ENCODE peak calls at places on chromosomes 16 and 17, in eight cellular contexts. L is transverse colon, M is tibial nerve, I is prostate gland, J is K562, W is stomach, S is esophagus muscularis mucosa, F is IMR-90. H is an unnamed sample.

GRCh38 chr17:61466246-61466645 is 14.0 kb downstream of the TBX4 start:
- DNase-seq in F (no peak), M (no peak), I (no peak), J (no peak), L (no peak), W (no peak), S (no peak), H (no peak)

GRCh38 chr17:59342681-59343127 is 11.2 kb downstream of the YPEL2 start:
- DNase-seq in F (no peak), W (no peak), I (no peak), S (no peak), M (no peak), L (no peak), J (no peak), H (no peak)

GRCh38 chr16:7422489-7422888 is 89.8 kb downstream of the RBFOX1 start:
- DNase-seq in L (no peak), F (no peak), M (no peak), J (no peak), I (no peak), S (no peak), W (no peak), H (no peak)

GRCh38 chr16:50207652-50208051 is 54.5 kb downstream of the TENT4B start:
- DNase-seq in I (no peak), F (peak), W (no peak), M (no peak), S (no peak), J (no peak), L (no peak), H (no peak)

GRCh38 chr16:46899443-46900143 is 15.4 kb downstream of the GPT2 start:
- DNase-seq in I (no peak), F (peak), W (no peak), L (no peak), S (no peak), M (no peak), J (no peak), H (no peak)

GRCh38 chr17:65523853-65524664 is 37.4 kb downstream of the AXIN2 start:
- DNase-seq in M (no peak), J (no peak), L (no peak), I (no peak), F (no peak), W (no peak), S (no peak), H (peak)

GRCh38 chr17:9223531-9223930 is 202.2 kb downstream of the NTN1 start:
- DNase-seq in W (no peak), M (no peak), S (no peak), I (no peak), F (no peak), J (no peak), L (no peak), H (no peak)

GRCh38 chr17:75515523-75516254 is at the start of gene CASKIN2:
- DNase-seq in J (peak), L (peak), I (peak), F (peak), S (peak), M (peak), W (peak), H (peak)

GRCh38 chr17:32723310-32723955 is 153.5 kb downstream of the MYO1D start:
- DNase-seq in W (no peak), M (no peak), L (no peak), I (no peak), J (no peak), S (no peak), F (peak), H (no peak)

GRCh38 chr16:84324439-84325262 is 30.0 kb downstream of the WFDC1 start:
- DNase-seq in F (peak), J (no peak), L (no peak), I (no peak), M (no peak), S (no peak), W (no peak), H (no peak)

GRCh38 chr16:13911306-13911705 is 8.6 kb upstream of the ERCC4 start:
- DNase-seq in L (no peak), W (no peak), S (no peak), F (no peak), I (no peak), J (no peak), M (no peak), H (no peak)

GRCh38 chr16:82845076-82845475 is 218.3 kb downstream of the CDH13 start:
- DNase-seq in W (no peak), J (no peak), M (no peak), L (no peak), F (no peak), I (no peak), S (no peak), H (no peak)

GRCh38 chr16:69057400-69058378 is 47.8 kb upstream of the HAS3 start:
- DNase-seq in W (no peak), J (no peak), F (peak), S (no peak), M (no peak), L (no peak), I (peak), H (no peak)

GRCh38 chr17:30821751-30822723 is 2.5 kb downstream of the CRLF3 start:
- DNase-seq in I (no peak), J (no peak), S (no peak), F (no peak), L (no peak), W (no peak), M (no peak), H (no peak)

GRCh38 chr17:27264068-27264812 is 29.7 kb upstream of the WSB1 start:
- DNase-seq in W (no peak), S (no peak), F (no peak), L (no peak), J (no peak), I (no peak), M (no peak), H (no peak)

GRCh38 chr17:40190197-40191021 is 13.1 kb downstream of the RAPGEFL1 start:
- DNase-seq in F (no peak), M (no peak), J (peak), S (no peak), L (no peak), W (no peak), I (no peak), H (no peak)

GRCh38 chr16:50386139-50386538 is 17.4 kb upstream of the BRD7 start:
- DNase-seq in S (no peak), W (no peak), I (no peak), F (no peak), M (no peak), L (no peak), J (peak), H (no peak)

GRCh38 chr16:89202422-89203215 is 2.3 kb upstream of the SLC22A31 start:
- DNase-seq in L (no peak), J (no peak), I (no peak), F (no peak), S (no peak), M (no peak), W (no peak), H (no peak)

GRCh38 chr16:26111900-26112299 is 420.1 kb downstream of the HS3ST4 start:
- DNase-seq in M (no peak), S (peak), I (no peak), L (no peak), W (no peak), J (no peak), F (no peak), H (no peak)

GRCh38 chr17:74738051-74738996 is 1.3 kb downstream of the RAB37 start:
- DNase-seq in W (peak), I (no peak), S (no peak), M (no peak), F (no peak), L (peak), J (no peak), H (no peak)

GRCh38 chr16:79466111-79466510 is 134.4 kb downstream of the MAF start:
- DNase-seq in M (no peak), W (no peak), S (no peak), F (no peak), L (no peak), J (no peak), I (peak), H (no peak)

GRCh38 chr16:71870818-71871217 is 13.2 kb downstream of the ZNF821 start:
- DNase-seq in J (no peak), S (no peak), I (no peak), L (no peak), M (no peak), W (no peak), F (no peak), H (no peak)

GRCh38 chr17:78253946-78254672 is 22.7 kb downstream of the TMEM235 start:
- DNase-seq in F (peak), I (peak), W (peak), L (peak), S (no peak), J (peak), M (peak), H (peak)

GRCh38 chr17:36608794-36609497 is 7.6 kb downstream of the MRM1 start:
- DNase-seq in M (peak), J (peak), F (peak), W (no peak), L (peak), S (no peak), I (peak), H (no peak)

GRCh38 chr16:50884066-50884860 is 142.4 kb downstream of the CYLD start:
- DNase-seq in W (no peak), J (peak), M (no peak), I (no peak), S (peak), L (no peak), F (no peak), H (no peak)

GRCh38 chr17:15966183-15966878 is 21.4 kb downstream of the ADORA2B start:
- DNase-seq in I (peak), M (no peak), S (no peak), F (peak), J (no peak), L (peak), W (peak), H (no peak)

GRCh38 chr16:86555763-86556130 is 712 bp upstream of the MTHFSD start:
- DNase-seq in L (no peak), M (no peak), F (no peak), W (no peak), S (no peak), J (no peak), I (no peak), H (no peak)

GRCh38 chr17:21370430-21370829 is 5.7 kb upstream of the KCNJ12 start:
- DNase-seq in J (no peak), S (no peak), L (no peak), M (no peak), W (no peak), I (no peak), F (no peak), H (no peak)

GRCh38 chr17:56679767-56680422 is 86.4 kb downstream of the NOG start:
- DNase-seq in W (no peak), F (no peak), S (no peak), I (no peak), J (no peak), M (no peak), L (no peak), H (no peak)

GRCh38 chr17:2337811-2338657 is 733 bp downstream of the SGSM2 start:
- DNase-seq in W (peak), J (peak), S (no peak), L (peak), I (peak), F (peak), M (no peak), H (no peak)

GRCh38 chr17:46940692-46941404 is 17.9 kb downstream of the GOSR2 start:
- DNase-seq in L (peak), J (peak), M (peak), W (peak), I (peak), S (no peak), F (peak), H (peak)

GRCh38 chr17:29661220-29661619 is 38.5 kb upstream of the CORO6 start:
- DNase-seq in F (no peak), M (no peak), J (no peak), W (no peak), L (no peak), I (no peak), S (no peak), H (no peak)

GRCh38 chr17:77962349-77962748 is 3.8 kb downstream of the TNRC6C start:
- DNase-seq in W (no peak), F (no peak), L (no peak), S (peak), M (no peak), J (no peak), I (no peak), H (no peak)

GRCh38 chr17:18966831-18967624 is 15.1 kb downstream of the SLC5A10 start:
- DNase-seq in S (no peak), L (peak), W (peak), J (no peak), M (no peak), F (peak), I (no peak), H (no peak)

GRCh38 chr17:60971515-60972369 is 294.1 kb downstream of the BCAS3 start:
- DNase-seq in M (peak), J (peak), L (peak), F (peak), S (no peak), I (peak), W (peak), H (no peak)

GRCh38 chr17:222172-222571 is 40.7 kb upstream of the DOC2B start:
- DNase-seq in L (peak), M (no peak), J (no peak), W (no peak), S (no peak), I (no peak), F (no peak), H (no peak)

GRCh38 chr16:87086156-87086555 is 231.0 kb downstream of the C16orf95 start:
- DNase-seq in M (no peak), L (no peak), S (no peak), W (no peak), I (no peak), F (peak), J (no peak), H (no peak)

GRCh38 chr17:19370493-19370960 is 7.8 kb upstream of the MAPK7 start:
- DNase-seq in I (no peak), W (no peak), F (no peak), M (no peak), J (no peak), L (no peak), S (no peak), H (no peak)

GRCh38 chr17:7577327-7578199 is 1.9 kb upstream of the CD68 start:
- DNase-seq in W (no peak), J (no peak), F (no peak), I (no peak), M (no peak), S (no peak), L (no peak), H (no peak)
- TF ChIP-seq POLR2A in W (no peak), J (peak), F (no peak), I (no peak), M (no peak), S (no peak), L (no peak), H (no peak)

GRCh38 chr16:67150833-67151396 is at the start of gene B3GNT9:
- DNase-seq in J (peak), L (peak), M (peak), F (peak), S (no peak), I (peak), W (peak), H (no peak)

GRCh38 chr16:67150058-67150832 is 553 bp downstream of the B3GNT9 start:
- DNase-seq in S (no peak), I (no peak), J (peak), M (no peak), W (no peak), F (peak), L (no peak), H (no peak)

GRCh38 chr16:67148656-67149275 is 2.0 kb downstream of the B3GNT9 start:
- DNase-seq in J (no peak), W (no peak), M (no peak), I (no peak), L (no peak), F (no peak), S (no peak), H (no peak)

GRCh38 chr16:67149276-67150057 is 1.3 kb downstream of the B3GNT9 start:
- DNase-seq in S (no peak), J (no peak), M (no peak), W (no peak), L (no peak), I (no peak), F (no peak), H (no peak)

DNA sequence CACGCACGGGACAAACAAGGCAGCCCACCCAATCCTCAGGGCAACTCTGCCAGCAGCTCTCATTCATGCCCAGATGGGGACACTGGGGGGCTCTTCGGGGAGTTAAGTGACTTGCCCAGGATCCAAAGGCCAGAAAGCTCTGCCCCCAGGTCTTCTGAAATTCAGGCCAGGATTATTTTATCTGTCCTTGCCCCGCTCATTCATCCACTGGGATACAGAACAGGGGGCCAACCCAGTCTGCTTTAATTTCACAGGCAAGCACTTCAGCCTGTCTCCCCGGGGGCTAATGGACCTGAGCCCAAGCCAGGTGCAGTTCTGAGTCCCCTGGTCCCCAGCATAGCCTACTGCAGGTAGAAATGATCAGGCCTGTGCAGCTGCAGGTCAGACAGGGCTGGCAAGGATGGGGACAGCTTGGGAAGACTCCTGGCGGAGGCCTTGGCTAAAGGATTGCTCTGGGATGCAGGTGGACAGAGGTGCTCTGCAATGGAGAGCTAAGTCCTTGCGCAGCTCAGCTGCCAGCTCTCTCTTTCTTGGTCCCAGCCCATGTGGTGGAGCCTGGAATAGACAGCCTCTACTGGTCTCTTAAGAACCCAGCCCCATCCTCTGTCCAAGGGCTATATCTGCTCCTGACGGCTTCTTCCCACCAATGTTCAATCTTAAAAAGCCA is 766 bp upstream of the B3GNT9 start:
- DNase-seq in J (no peak), W (no peak), L (no peak), F (no peak), I (no peak), M (no peak), S (no peak), H (no peak)
- TF ChIP-seq CTCF in J (peak), W (no peak), L (no peak), F (no peak), I (no peak), M (no peak), S (no peak), H (no peak)

DNA sequence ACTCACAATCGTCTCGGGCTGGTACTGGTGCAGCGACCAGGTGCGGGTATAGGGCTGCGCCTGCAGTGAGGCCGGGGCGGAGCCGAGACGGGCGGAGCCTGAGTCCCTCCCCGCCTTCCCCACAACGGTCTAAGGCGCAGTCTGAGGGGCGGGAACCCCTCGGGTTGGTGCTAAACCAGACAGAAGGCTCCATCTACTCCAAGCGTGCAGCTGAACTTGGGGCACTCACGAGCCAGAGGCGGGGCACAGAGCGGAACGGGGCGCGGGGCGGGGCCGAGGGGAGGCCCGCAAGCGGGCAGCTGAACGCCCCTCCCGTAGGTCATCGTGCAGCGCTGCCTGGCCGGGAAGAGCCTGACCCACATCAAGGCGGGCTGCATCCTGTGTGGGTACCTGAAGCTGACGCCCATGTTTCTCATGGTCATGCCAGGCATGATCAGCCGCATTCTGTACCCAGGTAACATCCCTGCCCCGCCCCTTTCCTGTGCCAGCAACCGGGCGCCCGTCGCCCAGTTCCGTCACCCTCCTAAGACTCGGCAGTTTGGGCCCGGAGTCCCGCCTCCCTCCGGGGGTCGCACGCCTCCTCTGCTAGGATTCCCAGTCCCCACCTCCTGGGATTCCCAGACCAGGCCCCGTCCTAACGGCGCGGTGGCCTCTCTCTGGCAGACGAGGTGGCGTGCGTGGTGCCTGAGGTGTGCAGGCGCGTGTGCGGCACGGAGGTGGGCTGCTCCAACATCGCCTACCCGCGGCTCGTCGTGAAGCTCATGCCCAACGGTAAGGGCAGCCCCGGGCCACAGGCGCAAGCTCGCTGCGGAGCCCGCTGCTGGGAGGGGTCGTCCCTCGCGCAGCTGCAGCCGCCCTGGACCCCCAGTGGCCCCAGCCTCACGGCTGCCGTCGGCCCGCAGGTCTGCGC is 5.1 kb downstream of the SLC5A2 start:
- DNase-seq in J (no peak), M (no peak), L (peak), W (peak), I (peak), S (no peak), F (peak), H (peak)
- H3K4me3 ChIP-seq in J (no peak), M (peak), L (peak), W (peak), I (peak), S (peak), F (peak), H (peak)

GRCh38 chr16:78444-79145 is 570 bp downstream of the MPG start:
- DNase-seq in W (no peak), I (no peak), J (no peak), L (no peak), F (peak), S (no peak), M (no peak), H (no peak)

GRCh38 chr16:76535-77272 is 1.3 kb upstream of the MPG start:
- DNase-seq in W (peak), S (no peak), J (peak), M (peak), L (peak), F (peak), I (no peak), H (peak)

GRCh38 chr16:79146-80054 is 1.4 kb downstream of the MPG start:
- DNase-seq in F (peak), S (no peak), J (no peak), L (no peak), M (no peak), I (no peak), W (no peak), H (no peak)

GRCh38 chr16:77273-77806 is 685 bp upstream of the MPG start:
- DNase-seq in F (peak), I (no peak), S (no peak), W (peak), L (peak), J (no peak), M (no peak), H (no peak)

DNA sequence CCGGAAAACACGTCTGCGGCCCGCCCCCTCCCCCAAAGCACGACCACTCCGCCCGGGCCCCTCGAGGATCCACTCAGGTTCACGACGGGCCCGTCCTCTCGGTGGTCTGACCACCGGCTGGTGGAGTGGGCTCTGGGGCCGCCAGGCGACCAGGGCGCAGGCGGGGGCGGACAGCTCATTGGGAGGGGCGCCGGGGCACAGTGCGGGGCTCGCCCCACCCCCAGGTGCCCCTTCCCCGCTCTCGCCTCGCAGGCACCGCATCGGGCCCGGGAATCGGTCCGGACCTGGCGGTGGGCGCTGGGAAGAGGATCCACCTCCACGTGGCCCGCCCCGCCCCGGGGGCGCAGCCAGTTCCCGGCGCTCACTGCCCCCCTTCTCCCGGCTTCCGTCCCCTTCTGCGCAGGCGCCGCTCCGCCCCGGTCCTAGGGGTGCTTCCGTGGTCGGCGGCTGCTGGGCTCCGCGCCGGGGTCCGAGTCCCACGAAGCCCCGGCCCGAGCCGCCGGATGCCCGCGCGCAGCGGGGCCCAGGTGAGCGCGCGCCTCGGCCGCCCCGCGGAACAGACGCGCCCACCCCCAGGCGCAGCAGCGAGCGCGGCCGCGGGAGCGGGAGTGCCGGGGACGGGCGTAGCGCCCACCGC is at the start of gene MPG:
- DNase-seq in S (peak), L (peak), J (peak), F (peak), W (peak), M (peak), I (peak), H (peak)
- TF ChIP-seq POLR2A in S (peak), L (peak), J (peak), F (peak), W (no peak), M (peak), I (peak), H (no peak)

H was measured in lower leg skin.